ENCODE peak calls at places on chromosomes 5 and 9, in four cellular contexts. K, Q, G and L are unnamed samples.

GRCh38 chr9:21836437-21837161 is 34.2 kb downstream of the MTAP start:
- DNase-seq in Q (no peak), G (peak; percentile 94), K (peak; percentile 85), L (no peak)

GRCh38 chr9:114289571-114290481 is 33.1 kb upstream of the ORM1 start:
- DNase-seq in Q (no peak), K (no peak), G (no peak), L (no peak)

GRCh38 chr5:180345781-180346180 is 7.4 kb downstream of the GFPT2 start:
- DNase-seq in G (peak; percentile 58), K (no peak), Q (no peak), L (no peak)

GRCh38 chr5:55276771-55277170 is 30.7 kb downstream of the DHX29 start:
- DNase-seq in Q (no peak), G (peak; percentile 50), K (peak; percentile 11), L (no peak)

GRCh38 chr9:1238407-1238806 is 188.2 kb downstream of the DMRT2 start:
- DNase-seq in K (no peak), Q (no peak), G (no peak), L (no peak)

GRCh38 chr5:50886657-50887056 is 220.2 kb downstream of the PARP8 start:
- DNase-seq in G (no peak), Q (no peak), K (no peak), L (no peak)

GRCh38 chr5:149445739-149446369 is 66.8 kb upstream of the IL17B start:
- DNase-seq in Q (no peak), G (peak; percentile 93), K (peak; percentile 82), L (no peak)

GRCh38 chr5:168093200-168093930 is 198.1 kb upstream of the WWC1 start:
- DNase-seq in Q (no peak), K (no peak), G (no peak), L (no peak)

GRCh38 chr9:131651599-131651998 is 88.3 kb downstream of the RAPGEF1 start:
- DNase-seq in K (no peak), G (no peak), Q (no peak), L (no peak)

GRCh38 chr9:73239868-73240267 is 88.2 kb downstream of the ANXA1 start:
- DNase-seq in K (no peak), Q (no peak), G (no peak), L (no peak)

GRCh38 chr9:90854637-90855036 is 53.0 kb downstream of the SYK start:
- DNase-seq in Q (no peak), G (no peak), K (no peak), L (no peak)

GRCh38 chr9:22117511-22118388 is 108.6 kb upstream of the CDKN2B start:
- DNase-seq in G (peak; percentile 13), K (no peak), Q (no peak), L (no peak)

GRCh38 chr9:38338359-38339014 is 54.0 kb upstream of the ALDH1B1 start:
- DNase-seq in K (no peak), G (no peak), Q (no peak), L (no peak)

GRCh38 chr5:142357469-142358090 is 32.8 kb upstream of the SPRY4 start:
- DNase-seq in G (peak; percentile 74), K (no peak), Q (no peak), L (peak; percentile 14)

GRCh38 chr5:65919773-65920172 is 6.6 kb upstream of the ERBIN start:
- DNase-seq in K (peak; percentile 32), Q (no peak), G (peak; percentile 93), L (no peak)

GRCh38 chr5:157571357-157571827 is 4.2 kb downstream of the ADAM19 start:
- DNase-seq in Q (no peak), G (peak; percentile 38), K (peak; percentile 55), L (no peak)

GRCh38 chr5:127587246-127587917 is 61.5 kb upstream of the CTXN3 start:
- DNase-seq in Q (no peak), G (no peak), K (no peak), L (no peak)

GRCh38 chr5:43854697-43855292 is 251.8 kb downstream of the NNT start:
- DNase-seq in Q (no peak), G (peak; percentile 25), K (peak; percentile 16), L (no peak)

GRCh38 chr5:59799668-59800374 is 93.7 kb downstream of the PDE4D start:
- DNase-seq in G (no peak), K (peak; percentile 33), Q (no peak), L (no peak)

GRCh38 chr9:98962861-98963260 is 19.2 kb downstream of the COL15A1 start:
- DNase-seq in G (no peak), K (peak; percentile 33), Q (no peak), L (no peak)

GRCh38 chr9:109064963-109065701 is 51.8 kb upstream of the CTNNAL1 start:
- DNase-seq in Q (no peak), K (no peak), G (peak; percentile 42), L (no peak)